ENCODE peak calls at places on chromosomes 5 and 9, in nine cellular contexts. S, Y, B, O, T, A, G, D and I are unnamed samples.

GRCh38 chr5:68957591-68957990 is 136.2 kb upstream of the SLC30A5 start:
- DNase-seq in Y (peak), T (no peak), A (no peak), G (no peak), S (no peak), O (no peak), B (no peak), D (no peak), I (no peak)

GRCh38 chr9:112487799-112488345 is 1.2 kb downstream of the KIAA1958 start:
- DNase-seq in T (no peak), O (peak), S (no peak), G (no peak), D (no peak), Y (no peak), A (no peak), B (no peak), I (peak)

GRCh38 chr9:94772654-94773303 is 46.3 kb downstream of the AOPEP start:
- DNase-seq in T (no peak), G (peak), D (no peak), S (peak), B (no peak), O (peak), A (no peak), Y (no peak), I (peak)

GRCh38 chr9:98226516-98226915 is 28.9 kb downstream of the TBC1D2 start:
- DNase-seq in D (no peak), B (no peak), S (peak), Y (no peak), G (no peak), T (no peak), O (no peak), A (no peak), I (no peak)

GRCh38 chr9:132409828-132410528 is at the start of gene CFAP77:
- DNase-seq in Y (peak), B (peak), T (no peak), S (peak), O (peak), D (peak), G (peak), A (peak), I (peak)

GRCh38 chr5:120803282-120803681 is 339.2 kb downstream of the PRR16 start:
- DNase-seq in B (no peak), O (no peak), A (no peak), G (no peak), T (no peak), D (peak), Y (no peak), S (peak), I (no peak)

GRCh38 chr9:33129251-33129885 is 37.8 kb downstream of the B4GALT1 start:
- DNase-seq in D (no peak), A (no peak), G (no peak), S (no peak), T (no peak), B (no peak), Y (no peak), O (no peak), I (no peak)

GRCh38 chr5:74149395-74149794 is 491.1 kb downstream of the ENC1 start:
- DNase-seq in T (peak), A (peak), O (peak), D (no peak), S (peak), Y (no peak), G (peak), B (peak), I (peak)

GRCh38 chr5:81750308-81751008 is 439 bp downstream of the SSBP2 start:
- DNase-seq in O (no peak), B (peak), G (no peak), Y (peak), T (no peak), D (peak), A (no peak), S (no peak), I (no peak)

GRCh38 chr5:127492854-127493738 is 24.3 kb upstream of the PRRC1 start:
- DNase-seq in Y (no peak), D (peak), T (no peak), A (no peak), S (peak), B (no peak), G (no peak), O (peak), I (peak)

GRCh38 chr9:6632516-6633328 is 12.8 kb downstream of the GLDC start:
- DNase-seq in O (no peak), T (no peak), B (no peak), G (no peak), Y (peak), D (peak), S (no peak), A (no peak), I (no peak)

GRCh38 chr9:114385412-114386181 is 2.2 kb downstream of the AKNA start:
- DNase-seq in T (peak), O (peak), G (peak), B (peak), D (no peak), A (peak), S (peak), Y (no peak), I (peak)

GRCh38 chr9:89182369-89182768 is 3.8 kb upstream of the SHC3 start:
- DNase-seq in B (no peak), D (no peak), S (no peak), O (no peak), A (no peak), G (no peak), T (no peak), Y (no peak), I (no peak)

GRCh38 chr5:117379521-117379920 is 804.9 kb upstream of the SEMA6A start:
- DNase-seq in S (no peak), T (no peak), Y (no peak), B (no peak), D (no peak), G (no peak), A (no peak), O (no peak), I (no peak)

GRCh38 chr5:131163315-131164119 is 1.5 kb downstream of the HINT1 start:
- DNase-seq in G (no peak), S (peak), T (no peak), O (peak), D (no peak), B (no peak), A (no peak), Y (no peak), I (no peak)

GRCh38 chr5:158313739-158314464 is 455.0 kb upstream of the CLINT1 start:
- DNase-seq in A (no peak), B (no peak), Y (no peak), D (peak), O (no peak), T (no peak), S (no peak), G (no peak), I (no peak)

GRCh38 chr9:5869315-5870019 is 21.2 kb upstream of the MLANA start:
- DNase-seq in T (no peak), G (no peak), A (no peak), B (no peak), D (peak), Y (no peak), O (no peak), S (no peak), I (no peak)

GRCh38 chr9:1460143-1460769 is 410.1 kb downstream of the DMRT2 start:
- DNase-seq in T (no peak), S (no peak), B (no peak), A (no peak), Y (peak), O (no peak), D (peak), G (no peak), I (no peak)

GRCh38 chr5:112935675-112936074 is 13.6 kb upstream of the REEP5 start:
- DNase-seq in S (peak), G (no peak), D (no peak), B (no peak), O (no peak), A (no peak), T (no peak), Y (no peak), I (no peak)

GRCh38 chr5:172118891-172119290 is 69.1 kb downstream of the STK10 start:
- DNase-seq in T (no peak), G (no peak), S (no peak), B (no peak), D (no peak), A (no peak), O (no peak), Y (no peak), I (no peak)

GRCh38 chr5:103178167-103178566 is 58.1 kb downstream of the PPIP5K2 start:
- DNase-seq in O (no peak), B (no peak), D (peak), Y (no peak), G (no peak), S (no peak), T (no peak), A (no peak), I (no peak)

GRCh38 chr5:40413747-40414146 is 266.0 kb upstream of the PTGER4 start:
- DNase-seq in G (no peak), T (no peak), S (peak), O (no peak), Y (no peak), B (no peak), D (no peak), A (no peak), I (no peak)

GRCh38 chr5:40911278-40911677 is 2.0 kb downstream of the C7 start:
- DNase-seq in S (no peak), D (no peak), T (no peak), O (no peak), Y (no peak), G (no peak), B (no peak), A (no peak), I (no peak)

GRCh38 chr5:160240350-160240749 is 11.0 kb downstream of the FABP6 start:
- DNase-seq in O (no peak), B (no peak), S (no peak), A (no peak), T (no peak), D (no peak), Y (no peak), G (no peak), I (no peak)

GRCh38 chr5:16759147-16759800 is 142.5 kb upstream of the RETREG1 start:
- DNase-seq in Y (no peak), G (no peak), A (no peak), S (peak), B (peak), O (no peak), T (peak), D (no peak), I (no peak)

GRCh38 chr5:77424921-77425320 is 67.2 kb downstream of the WDR41 start:
- DNase-seq in S (no peak), G (no peak), T (no peak), D (no peak), O (no peak), Y (no peak), A (no peak), B (no peak), I (no peak)

GRCh38 chr5:93145019-93145418 is 436.0 kb downstream of the NR2F1-AS1 start:
- DNase-seq in B (no peak), Y (no peak), T (no peak), G (no peak), O (no peak), S (no peak), A (peak), D (no peak), I (no peak)

GRCh38 chr9:115969096-115969495 is 184.5 kb upstream of the PAPPA start:
- DNase-seq in B (no peak), T (no peak), Y (no peak), S (no peak), D (no peak), G (no peak), O (peak), A (no peak), I (no peak)

GRCh38 chr5:31806566-31806965 is 167.6 kb downstream of the PDZD2 start:
- DNase-seq in A (no peak), G (no peak), Y (no peak), O (no peak), B (no peak), D (no peak), T (no peak), S (no peak), I (no peak)

GRCh38 chr9:7185612-7186011 is 427.8 kb downstream of the KDM4C start:
- DNase-seq in A (no peak), Y (no peak), B (no peak), O (peak), G (peak), D (peak), S (peak), T (no peak), I (peak)

GRCh38 chr5:96049398-96050272 is 88.0 kb upstream of the ELL2 start:
- DNase-seq in O (peak), S (peak), Y (no peak), D (no peak), G (no peak), A (peak), B (no peak), T (no peak), I (peak)

GRCh38 chr5:157955541-157956172 is 96.7 kb upstream of the CLINT1 start:
- DNase-seq in S (no peak), T (no peak), B (no peak), D (no peak), G (no peak), Y (no peak), A (no peak), O (no peak), I (no peak)

GRCh38 chr9:137385061-137385655 is 37.8 kb downstream of the EXD3 start:
- DNase-seq in S (no peak), T (no peak), G (no peak), D (no peak), O (no peak), Y (no peak), A (no peak), B (no peak), I (no peak)

GRCh38 chr9:70411141-70411929 is 3.1 kb downstream of the KLF9 start:
- DNase-seq in D (no peak), Y (no peak), T (peak), B (peak), A (peak), S (peak), O (peak), G (no peak), I (peak)

GRCh38 chr9:107007361-107007760 is 144.4 kb downstream of the ZNF462 start:
- DNase-seq in G (no peak), D (no peak), T (no peak), B (no peak), O (no peak), S (no peak), Y (peak), A (no peak), I (no peak)

GRCh38 chr9:23342296-23342695 is 483.7 kb downstream of the ELAVL2 start:
- DNase-seq in D (no peak), O (peak), B (no peak), Y (no peak), T (no peak), S (no peak), G (no peak), A (no peak), I (no peak)
- H3K27ac ChIP-seq in D (no peak), O (no peak), B (no peak), Y (no peak), T (no peak), S (no peak), G (no peak), A (no peak), I (no peak)

GRCh38 chr9:83473488-83473971 is 64.7 kb downstream of the FRMD3 start:
- DNase-seq in D (no peak), S (no peak), G (no peak), O (no peak), B (no peak), T (no peak), Y (no peak), A (no peak), I (peak)

GRCh38 chr9:83471223-83471622 is 67.0 kb downstream of the FRMD3 start:
- DNase-seq in T (no peak), B (no peak), S (no peak), D (no peak), O (no peak), G (no peak), A (no peak), Y (no peak), I (no peak)

GRCh38 chr9:83472221-83472665 is 66.0 kb downstream of the FRMD3 start:
- DNase-seq in Y (no peak), T (no peak), G (no peak), D (no peak), S (peak), B (peak), O (peak), A (no peak), I (peak)

GRCh38 chr9:83474631-83475030 is 63.6 kb downstream of the FRMD3 start:
- DNase-seq in B (no peak), Y (no peak), G (no peak), D (no peak), A (no peak), S (no peak), O (no peak), T (no peak), I (no peak)

DNA sequence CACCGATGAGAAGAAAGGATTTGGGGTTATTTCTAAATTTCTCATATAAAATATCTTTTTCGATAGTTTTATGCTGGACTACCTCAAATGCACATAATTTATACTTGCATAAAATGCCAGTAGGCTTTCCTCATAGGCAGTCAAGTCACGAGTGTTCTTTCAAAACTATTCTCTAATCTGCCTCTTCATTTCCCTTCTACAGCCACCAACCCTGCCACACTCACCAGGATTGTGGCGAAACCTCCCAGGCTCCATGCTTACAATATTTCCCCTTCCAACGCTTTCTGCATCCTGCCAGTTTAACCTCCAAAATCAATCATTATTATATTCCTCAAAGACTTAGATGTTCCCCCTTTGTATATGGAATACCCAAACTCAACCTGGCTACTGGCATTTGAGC is 65.4 kb downstream of the FRMD3 start:
- DNase-seq in O (no peak), G (no peak), S (no peak), D (no peak), A (peak), T (no peak), Y (no peak), B (no peak), I (no peak)
- H3K27ac ChIP-seq in O (no peak), G (no peak), S (no peak), D (no peak), A (peak), T (no peak), Y (no peak), B (peak), I (no peak)

GRCh38 chr9:91195372-91196012 is 166.2 kb downstream of the AUH start:
- DNase-seq in S (no peak), D (no peak), Y (no peak), T (no peak), A (no peak), G (no peak), O (no peak), B (no peak), I (no peak)
- H3K27ac ChIP-seq in S (peak), D (no peak), Y (no peak), T (peak), A (peak), G (no peak), O (no peak), B (peak), I (no peak)

GRCh38 chr9:78031271-78031825 is at the start of gene GNAQ:
- DNase-seq in G (no peak), Y (peak), D (peak), T (no peak), S (peak), A (peak), O (no peak), B (no peak), I (no peak)
- H3K27ac ChIP-seq in G (peak), Y (peak), D (peak), T (peak), S (peak), A (peak), O (peak), B (peak), I (peak)

GRCh38 chr9:121371495-121371911 is 1.5 kb upstream of the STOM start:
- DNase-seq in A (no peak), G (no peak), O (no peak), S (no peak), T (no peak), Y (no peak), D (no peak), B (no peak), I (no peak)
- H3K27ac ChIP-seq in A (peak), G (no peak), O (no peak), S (peak), T (peak), Y (no peak), D (no peak), B (peak), I (no peak)